ENCODE peak calls at places on chromosomes 2 and 18, in ten cellular contexts. V, H, E, K, M, T, G, D, P and L are unnamed samples.

GRCh38 chr2:133633851-133634250 is 65.6 kb upstream of the NCKAP5 start:
- DNase-seq in V (no peak), H (no peak), E (no peak), K (no peak), M (no peak), T (no peak), G (no peak), D (no peak), P (no peak), L (no peak)

GRCh38 chr2:73979021-73979420 is 5.7 kb upstream of the TET3 start:
- DNase-seq in V (no peak), H (no peak), E (no peak), K (no peak), M (peak; percentile 67), T (peak; percentile 62), G (peak; percentile 76), D (no peak), P (no peak), L (no peak)

GRCh38 chr2:99772766-99773331 is 283.0 kb upstream of the REV1 start:
- DNase-seq in V (no peak), H (no peak), E (no peak), K (no peak), M (no peak), T (no peak), G (no peak), D (no peak), P (no peak), L (no peak)

GRCh38 chr18:29779096-29779495 is 1263.4 kb downstream of the DSC3 start:
- DNase-seq in V (no peak), H (no peak), E (no peak), K (no peak), M (no peak), T (no peak), G (no peak), D (no peak), P (no peak), L (no peak)

GRCh38 chr2:191245869-191246531 is 796 bp downstream of the MYO1B start:
- DNase-seq in V (peak; percentile 59), H (peak; percentile 89), E (no peak), K (peak; percentile 83), M (peak; percentile 72), T (no peak), G (peak; percentile 62), D (peak; percentile 70), P (peak; percentile 79), L (peak; percentile 77)

GRCh38 chr2:240215676-240216051 is 75.2 kb upstream of the OTOS start:
- DNase-seq in V (no peak), H (no peak), E (no peak), K (no peak), M (no peak), T (no peak), G (no peak), D (no peak), P (no peak), L (no peak)

GRCh38 chr2:108385411-108386071 is 7.8 kb downstream of the SULT1C4 start:
- DNase-seq in V (no peak), H (no peak), E (no peak), K (no peak), M (no peak), T (no peak), G (no peak), D (no peak), P (no peak), L (no peak)

GRCh38 chr2:224807153-224807964 is 91.2 kb upstream of the CCDC195 start:
- DNase-seq in V (no peak), H (no peak), E (no peak), K (no peak), M (no peak), T (no peak), G (no peak), D (no peak), P (no peak), L (no peak)

GRCh38 chr2:224325941-224326340 is 76.0 kb downstream of the FAM124B start:
- DNase-seq in V (peak; percentile 49), H (no peak), E (no peak), K (no peak), M (no peak), T (no peak), G (no peak), D (no peak), P (no peak), L (no peak)

GRCh38 chr2:183678908-183679307 is 554.7 kb downstream of the NUP35 start:
- DNase-seq in V (no peak), H (no peak), E (no peak), K (no peak), M (no peak), T (no peak), G (no peak), D (no peak), P (no peak), L (no peak)

GRCh38 chr18:76483780-76484179 is 11.3 kb downstream of the ZNF516 start:
- DNase-seq in V (no peak), H (no peak), E (no peak), K (no peak), M (no peak), T (no peak), G (no peak), D (no peak), P (no peak), L (no peak)

GRCh38 chr2:173629076-173629475 is 274.4 kb downstream of the CDCA7 start:
- DNase-seq in V (no peak), H (no peak), E (no peak), K (no peak), M (no peak), T (no peak), G (no peak), D (no peak), P (no peak), L (no peak)

GRCh38 chr2:216485745-216486144 is 12.9 kb upstream of the RPL37A start:
- DNase-seq in V (no peak), H (no peak), E (no peak), K (no peak), M (no peak), T (no peak), G (no peak), D (no peak), P (no peak), L (no peak)

GRCh38 chr2:16140771-16141640 is 200.7 kb downstream of the MYCN start:
- DNase-seq in V (no peak), H (no peak), E (no peak), K (no peak), M (no peak), T (no peak), G (no peak), D (no peak), P (no peak), L (no peak)

GRCh38 chr2:3178206-3179031 is 199.2 kb downstream of the EIPR1 start:
- DNase-seq in V (no peak), H (no peak), E (no peak), K (no peak), M (no peak), T (no peak), G (no peak), D (no peak), P (no peak), L (no peak)